ENCODE peak calls at places on chromosomes 13 and 19, in eight cellular contexts. I, L, H, W, C, Q, U and P are unnamed samples.

GRCh38 chr13:27868639-27869435 is 51.0 kb upstream of the PDX1 start:
- DNase-seq in I (no peak), L (no peak), H (no peak), W (no peak), C (no peak), Q (no peak), U (no peak), P (no peak)

GRCh38 chr13:44575741-44576395 is at the start of gene TSC22D1:
- DNase-seq in I (peak), L (peak), H (peak), W (peak), C (peak), Q (peak), U (peak), P (peak)

GRCh38 chr19:16067205-16067938 is 8.9 kb upstream of the TPM4 start:
- DNase-seq in I (no peak), L (no peak), H (peak), W (peak), C (no peak), Q (peak), U (no peak), P (peak)

GRCh38 chr13:102394158-102395053 is 7.4 kb downstream of the FGF14 start:
- DNase-seq in I (peak), L (peak), H (peak), W (peak), C (peak), Q (peak), U (peak), P (peak)

GRCh38 chr19:1513492-1514294 is 874 bp upstream of the ADAMTSL5 start:
- DNase-seq in I (peak), L (peak), H (no peak), W (peak), C (no peak), Q (no peak), U (peak), P (peak)

GRCh38 chr19:21709464-21709863 is 57.9 kb downstream of the ZNF100 start:
- DNase-seq in I (no peak), L (no peak), H (no peak), W (no peak), C (no peak), Q (no peak), U (no peak), P (no peak)

GRCh38 chr13:20118268-20119140 is 42.3 kb downstream of the GJA3 start:
- DNase-seq in I (peak), L (peak), H (peak), W (peak), C (peak), Q (peak), U (peak), P (peak)

GRCh38 chr19:13597625-13598024 is 91.3 kb upstream of the CACNA1A start:
- DNase-seq in I (peak), L (no peak), H (peak), W (no peak), C (peak), Q (peak), U (peak), P (peak)

GRCh38 chr13:45441633-45442032 is 23.1 kb upstream of the COG3 start:
- DNase-seq in I (no peak), L (no peak), H (no peak), W (no peak), C (no peak), Q (peak), U (no peak), P (no peak)

GRCh38 chr19:14830702-14831101 is 4.3 kb downstream of the OR7A5 start:
- DNase-seq in I (no peak), L (no peak), H (no peak), W (no peak), C (no peak), Q (peak), U (no peak), P (no peak)

GRCh38 chr19:54875506-54875905 is 1.5 kb downstream of the FCAR start:
- DNase-seq in I (no peak), L (no peak), H (no peak), W (no peak), C (no peak), Q (no peak), U (no peak), P (no peak)

GRCh38 chr19:41457241-41457640 is 14.3 kb downstream of the ERICH4 start:
- DNase-seq in I (no peak), L (no peak), H (no peak), W (no peak), C (no peak), Q (no peak), U (no peak), P (no peak)

GRCh38 chr13:18948012-18948663 is 233.5 kb downstream of the TUBA3C start:
- DNase-seq in I (no peak), L (no peak), H (no peak), W (no peak), C (no peak), Q (no peak), U (no peak), P (no peak)

GRCh38 chr13:22175211-22175610 is 504.3 kb downstream of the FGF9 start:
- DNase-seq in I (no peak), L (no peak), H (no peak), W (no peak), C (no peak), Q (no peak), U (no peak), P (no peak)

GRCh38 chr19:39325778-39326680 is 5.4 kb upstream of the LRFN1 start:
- DNase-seq in I (no peak), L (no peak), H (no peak), W (peak), C (no peak), Q (no peak), U (no peak), P (no peak)

GRCh38 chr19:3292958-3293529 is 68.6 kb downstream of the CELF5 start:
- DNase-seq in I (no peak), L (no peak), H (no peak), W (no peak), C (no peak), Q (no peak), U (no peak), P (peak)

GRCh38 chr19:8615022-8615421 is 4.5 kb upstream of the ADAMTS10 start:
- DNase-seq in I (no peak), L (no peak), H (no peak), W (no peak), C (no peak), Q (no peak), U (no peak), P (no peak)

GRCh38 chr19:16002380-16002779 is 53.6 kb downstream of the OR10H4 start:
- DNase-seq in I (no peak), L (no peak), H (no peak), W (no peak), C (no peak), Q (no peak), U (no peak), P (no peak)

GRCh38 chr19:37955986-37956385 is 49.0 kb downstream of the SIPA1L3 start:
- DNase-seq in I (no peak), L (no peak), H (no peak), W (no peak), C (no peak), Q (no peak), U (no peak), P (peak)

GRCh38 chr19:45473366-45474190 is 5.8 kb downstream of the FOSB start:
- DNase-seq in I (no peak), L (no peak), H (no peak), W (peak), C (no peak), Q (no peak), U (no peak), P (no peak)

GRCh38 chr19:36128392-36128736 is 11.5 kb upstream of the CAPNS1 start:
- DNase-seq in I (peak), L (no peak), H (no peak), W (no peak), C (no peak), Q (no peak), U (no peak), P (no peak)

GRCh38 chr19:3671680-3672574 is 28.3 kb downstream of the PIP5K1C start:
- DNase-seq in I (no peak), L (no peak), H (no peak), W (no peak), C (no peak), Q (no peak), U (no peak), P (no peak)

GRCh38 chr19:543912-544608 is at the start of gene GZMM:
- DNase-seq in I (no peak), L (peak), H (no peak), W (peak), C (no peak), Q (no peak), U (peak), P (no peak)